ENCODE peak calls at places on chromosomes 2 and 18, in six cellular contexts. One of them, this sample, is unnamed.

GRCh38 chr2:158099716-158100115 is 2.0 kb upstream of the UPP2 start:
- DNase-seq in kidney: peak
- DNase-seq in fibroblast of the conjunctiva: peak
- DNase-seq in globus pallidus: no peak
- DNase-seq in type B pancreatic cell: no peak
- DNase-seq in substantia nigra: no peak
- DNase-seq in this sample: no peak

GRCh38 chr2:165953306-165953654 is 296 bp downstream of the TTC21B start:
- DNase-seq in kidney: no peak
- DNase-seq in fibroblast of the conjunctiva: peak
- DNase-seq in globus pallidus: no peak
- DNase-seq in type B pancreatic cell: no peak
- DNase-seq in substantia nigra: no peak
- DNase-seq in this sample: peak

GRCh38 chr2:120104002-120104467 is 91.2 kb downstream of the EPB41L5 start:
- DNase-seq in kidney: no peak
- DNase-seq in fibroblast of the conjunctiva: peak
- DNase-seq in globus pallidus: no peak
- DNase-seq in type B pancreatic cell: no peak
- DNase-seq in substantia nigra: no peak
- DNase-seq in this sample: peak

GRCh38 chr2:47779416-47779790 is 3.5 kb upstream of the MSH6 start:
- DNase-seq in kidney: no peak
- DNase-seq in fibroblast of the conjunctiva: no peak
- DNase-seq in globus pallidus: no peak
- DNase-seq in type B pancreatic cell: no peak
- DNase-seq in substantia nigra: no peak
- DNase-seq in this sample: no peak

GRCh38 chr2:45874324-45874723 is 222.8 kb downstream of the PRKCE start:
- DNase-seq in kidney: peak
- DNase-seq in fibroblast of the conjunctiva: no peak
- DNase-seq in globus pallidus: peak
- DNase-seq in type B pancreatic cell: no peak
- DNase-seq in substantia nigra: no peak
- DNase-seq in this sample: no peak

GRCh38 chr2:95721726-95722125 is 129.9 kb downstream of the TRIM43 start:
- DNase-seq in kidney: no peak
- DNase-seq in fibroblast of the conjunctiva: no peak
- DNase-seq in globus pallidus: no peak
- DNase-seq in type B pancreatic cell: no peak
- DNase-seq in substantia nigra: no peak
- DNase-seq in this sample: no peak

GRCh38 chr2:170585067-170585466 is 130.1 kb upstream of the SP5 start:
- DNase-seq in kidney: no peak
- DNase-seq in fibroblast of the conjunctiva: no peak
- DNase-seq in globus pallidus: no peak
- DNase-seq in type B pancreatic cell: no peak
- DNase-seq in substantia nigra: no peak
- DNase-seq in this sample: no peak

GRCh38 chr18:49023938-49024341 is 73.2 kb upstream of the SMAD7 start:
- DNase-seq in kidney: peak
- DNase-seq in fibroblast of the conjunctiva: no peak
- DNase-seq in globus pallidus: no peak
- DNase-seq in type B pancreatic cell: no peak
- DNase-seq in substantia nigra: no peak
- DNase-seq in this sample: no peak

GRCh38 chr2:236343400-236344161 is 79.4 kb upstream of the ASB18 start:
- DNase-seq in kidney: no peak
- DNase-seq in fibroblast of the conjunctiva: peak
- DNase-seq in globus pallidus: peak
- DNase-seq in type B pancreatic cell: no peak
- DNase-seq in substantia nigra: peak
- DNase-seq in this sample: peak

GRCh38 chr2:20012282-20013060 is at the start of gene MATN3:
- DNase-seq in kidney: peak
- DNase-seq in fibroblast of the conjunctiva: no peak
- DNase-seq in globus pallidus: no peak
- DNase-seq in type B pancreatic cell: peak
- DNase-seq in substantia nigra: no peak
- DNase-seq in this sample: no peak

GRCh38 chr2:140929866-140930265 is 1201.0 kb downstream of the LRP1B start:
- DNase-seq in kidney: no peak
- DNase-seq in fibroblast of the conjunctiva: peak
- DNase-seq in globus pallidus: peak
- DNase-seq in type B pancreatic cell: no peak
- DNase-seq in substantia nigra: no peak
- DNase-seq in this sample: peak

This sample was measured in AG09319.